ENCODE peak calls at places on chromosomes 13 and 19, in four cellular contexts. One of them, this sample, is unnamed.

GRCh38 chr19:10651821-10652220 is 2.3 kb upstream of the ILF3 start:
- DNase-seq in NCI-H1417: no peak
- DNase-seq in stimulated activated CD4-positive, alpha-beta T cell treated with anti-CD3 and anti-CD28 coated beads, Interleukin-2, amount 100 ng/mL, for 48 hours: no peak
- DNase-seq in GM13976: no peak
- DNase-seq in this sample: no peak

GRCh38 chr13:40476175-40476958 is 190.1 kb downstream of the FOXO1 start:
- DNase-seq in NCI-H1417: no peak
- DNase-seq in stimulated activated CD4-positive, alpha-beta T cell treated with anti-CD3 and anti-CD28 coated beads, Interleukin-2, amount 100 ng/mL, for 48 hours: no peak
- DNase-seq in GM13976: no peak
- DNase-seq in this sample: no peak

GRCh38 chr19:35519291-35519690 is 5.8 kb upstream of the DMKN start:
- DNase-seq in NCI-H1417: no peak
- DNase-seq in stimulated activated CD4-positive, alpha-beta T cell treated with anti-CD3 and anti-CD28 coated beads, Interleukin-2, amount 100 ng/mL, for 48 hours: no peak
- DNase-seq in GM13976: no peak
- DNase-seq in this sample: no peak

GRCh38 chr19:18437481-18438330 is at the start of gene ISYNA1:
- DNase-seq in NCI-H1417: peak
- DNase-seq in stimulated activated CD4-positive, alpha-beta T cell treated with anti-CD3 and anti-CD28 coated beads, Interleukin-2, amount 100 ng/mL, for 48 hours: no peak
- DNase-seq in GM13976: peak
- DNase-seq in this sample: peak

GRCh38 chr13:34933349-34933748 is 8.7 kb upstream of the NBEA start:
- DNase-seq in NCI-H1417: peak
- DNase-seq in stimulated activated CD4-positive, alpha-beta T cell treated with anti-CD3 and anti-CD28 coated beads, Interleukin-2, amount 100 ng/mL, for 48 hours: no peak
- DNase-seq in GM13976: no peak
- DNase-seq in this sample: no peak

GRCh38 chr19:1806184-1807029 is 5.7 kb downstream of the ATP8B3 start:
- DNase-seq in NCI-H1417: no peak
- DNase-seq in stimulated activated CD4-positive, alpha-beta T cell treated with anti-CD3 and anti-CD28 coated beads, Interleukin-2, amount 100 ng/mL, for 48 hours: no peak
- DNase-seq in GM13976: no peak
- DNase-seq in this sample: no peak

GRCh38 chr19:44961821-44962220 is 6.6 kb downstream of the CLPTM1 start:
- DNase-seq in NCI-H1417: no peak
- DNase-seq in stimulated activated CD4-positive, alpha-beta T cell treated with anti-CD3 and anti-CD28 coated beads, Interleukin-2, amount 100 ng/mL, for 48 hours: no peak
- DNase-seq in GM13976: no peak
- DNase-seq in this sample: no peak

GRCh38 chr13:35479691-35480090 is 3.2 kb upstream of the MAB21L1 start:
- DNase-seq in NCI-H1417: no peak
- DNase-seq in stimulated activated CD4-positive, alpha-beta T cell treated with anti-CD3 and anti-CD28 coated beads, Interleukin-2, amount 100 ng/mL, for 48 hours: no peak
- DNase-seq in GM13976: no peak
- DNase-seq in this sample: no peak

GRCh38 chr19:33329727-33330126 is 27.4 kb upstream of the CEBPA start:
- DNase-seq in NCI-H1417: no peak
- DNase-seq in stimulated activated CD4-positive, alpha-beta T cell treated with anti-CD3 and anti-CD28 coated beads, Interleukin-2, amount 100 ng/mL, for 48 hours: no peak
- DNase-seq in GM13976: no peak
- DNase-seq in this sample: no peak

GRCh38 chr19:679418-680286 is 3.5 kb downstream of the FSTL3 start:
- DNase-seq in NCI-H1417: peak
- DNase-seq in stimulated activated CD4-positive, alpha-beta T cell treated with anti-CD3 and anti-CD28 coated beads, Interleukin-2, amount 100 ng/mL, for 48 hours: no peak
- DNase-seq in GM13976: no peak
- DNase-seq in this sample: peak

GRCh38 chr19:13408889-13409518 is 97.3 kb downstream of the CACNA1A start:
- DNase-seq in NCI-H1417: no peak
- DNase-seq in stimulated activated CD4-positive, alpha-beta T cell treated with anti-CD3 and anti-CD28 coated beads, Interleukin-2, amount 100 ng/mL, for 48 hours: no peak
- DNase-seq in GM13976: no peak
- DNase-seq in this sample: no peak

GRCh38 chr13:29457299-29457698 is 138.2 kb downstream of the SLC7A1 start:
- DNase-seq in NCI-H1417: no peak
- DNase-seq in stimulated activated CD4-positive, alpha-beta T cell treated with anti-CD3 and anti-CD28 coated beads, Interleukin-2, amount 100 ng/mL, for 48 hours: no peak
- DNase-seq in GM13976: no peak
- DNase-seq in this sample: no peak

GRCh38 chr19:14090509-14091085 is at the start of gene SAMD1:
- DNase-seq in NCI-H1417: peak
- DNase-seq in stimulated activated CD4-positive, alpha-beta T cell treated with anti-CD3 and anti-CD28 coated beads, Interleukin-2, amount 100 ng/mL, for 48 hours: peak
- DNase-seq in GM13976: peak
- DNase-seq in this sample: peak

GRCh38 chr13:90091611-90092010 is 1255.9 kb upstream of the MIR17HG start:
- DNase-seq in NCI-H1417: no peak
- DNase-seq in stimulated activated CD4-positive, alpha-beta T cell treated with anti-CD3 and anti-CD28 coated beads, Interleukin-2, amount 100 ng/mL, for 48 hours: no peak
- DNase-seq in GM13976: no peak
- DNase-seq in this sample: no peak

GRCh38 chr13:72218966-72219365 is 352.0 kb upstream of the DACH1 start:
- DNase-seq in NCI-H1417: no peak
- DNase-seq in stimulated activated CD4-positive, alpha-beta T cell treated with anti-CD3 and anti-CD28 coated beads, Interleukin-2, amount 100 ng/mL, for 48 hours: no peak
- DNase-seq in GM13976: no peak
- DNase-seq in this sample: no peak

GRCh38 chr13:109431217-109431616 is 355.2 kb downstream of the IRS2 start:
- DNase-seq in NCI-H1417: no peak
- DNase-seq in stimulated activated CD4-positive, alpha-beta T cell treated with anti-CD3 and anti-CD28 coated beads, Interleukin-2, amount 100 ng/mL, for 48 hours: no peak
- DNase-seq in GM13976: no peak
- DNase-seq in this sample: no peak

GRCh38 chr19:3534375-3535234 is 4.4 kb upstream of the TEKTIP1 start:
- DNase-seq in NCI-H1417: no peak
- DNase-seq in stimulated activated CD4-positive, alpha-beta T cell treated with anti-CD3 and anti-CD28 coated beads, Interleukin-2, amount 100 ng/mL, for 48 hours: no peak
- DNase-seq in GM13976: no peak
- DNase-seq in this sample: no peak

GRCh38 chr19:45340232-45340898 is at the start of gene KLC3:
- DNase-seq in NCI-H1417: peak
- DNase-seq in stimulated activated CD4-positive, alpha-beta T cell treated with anti-CD3 and anti-CD28 coated beads, Interleukin-2, amount 100 ng/mL, for 48 hours: peak
- DNase-seq in GM13976: peak
- DNase-seq in this sample: no peak